ENCODE peak calls at places on chromosomes 11 and 22, in ten cellular contexts. E, O, N, A, D, H, J, L, C and K are unnamed samples.

GRCh38 chr22:20268350-20269012 is 363 bp upstream of the RTN4R start:
- DNase-seq in A (peak; percentile 25), N (no peak), E (peak; percentile 59), L (no peak), C (peak; percentile 73), O (peak; percentile 90), H (peak; percentile 59), J (peak; percentile 8), D (peak; percentile 90), K (peak; percentile 45)

GRCh38 chr22:42745118-42745517 is 24.4 kb upstream of the A4GALT start:
- DNase-seq in L (peak; percentile 82), C (no peak), A (no peak), D (no peak), O (no peak), E (no peak), N (no peak), J (no peak), H (no peak), K (no peak)

GRCh38 chr22:28544431-28544868 is 135.2 kb downstream of the TTC28 start:
- DNase-seq in E (no peak), N (no peak), A (no peak), D (no peak), L (no peak), H (peak; percentile 22), O (no peak), C (no peak), J (no peak), K (no peak)

GRCh38 chr11:59199546-59200420 is 12.9 kb downstream of the MPEG1 start:
- DNase-seq in C (no peak), A (no peak), E (peak; percentile 10), N (no peak), D (no peak), J (no peak), H (no peak), L (no peak), O (no peak), K (no peak)

GRCh38 chr11:117094776-117095175 is 3.5 kb downstream of the SIK3 start:
- DNase-seq in E (no peak), J (no peak), O (no peak), H (peak; percentile 21), D (no peak), N (no peak), A (no peak), C (no peak), L (no peak), K (no peak)

GRCh38 chr11:87097582-87097981 is 59.8 kb downstream of the TMEM135 start:
- DNase-seq in E (peak; percentile 19), C (no peak), N (no peak), O (no peak), A (no peak), H (peak; percentile 76), J (peak; percentile 19), D (peak; percentile 69), L (no peak), K (no peak)

GRCh38 chr22:24494535-24495364 is at the start of gene UPB1:
- DNase-seq in L (no peak), J (no peak), H (no peak), O (peak; percentile 80), C (peak; percentile 99), E (no peak), N (no peak), A (no peak), D (no peak), K (no peak)

GRCh38 chr22:28030442-28030841 is 111.4 kb upstream of the PITPNB start:
- DNase-seq in O (no peak), C (no peak), A (no peak), N (no peak), E (no peak), D (no peak), H (no peak), L (no peak), J (no peak), K (no peak)

GRCh38 chr11:76339217-76339616 is 41.7 kb downstream of the THAP12 start:
- DNase-seq in E (no peak), O (no peak), H (no peak), N (peak; percentile 84), J (no peak), C (no peak), A (peak; percentile 64), L (no peak), D (no peak), K (no peak)

GRCh38 chr11:106697058-106697457 is 321.2 kb downstream of the GUCY1A2 start:
- DNase-seq in O (no peak), D (no peak), L (no peak), A (no peak), H (peak; percentile 50), C (no peak), E (no peak), N (no peak), J (no peak), K (no peak)

GRCh38 chr11:57640068-57640800 is 9.5 kb downstream of the YPEL4 start:
- DNase-seq in A (no peak), E (no peak), N (no peak), H (no peak), L (no peak), D (no peak), J (no peak), O (no peak), C (no peak), K (no peak)

GRCh38 chr11:122812612-122813011 is 25.7 kb upstream of the CRTAM start:
- DNase-seq in H (no peak), C (no peak), L (no peak), O (no peak), E (no peak), N (no peak), J (no peak), A (no peak), D (no peak), K (peak; percentile 39)

GRCh38 chr11:122198291-122198983 is 82.4 kb upstream of the BLID start:
- DNase-seq in D (no peak), A (no peak), N (no peak), E (no peak), H (peak; percentile 85), O (no peak), J (no peak), C (no peak), L (no peak), K (no peak)

GRCh38 chr22:43004362-43005035 is 10.4 kb downstream of the PACSIN2 start:
- DNase-seq in A (no peak), E (no peak), J (no peak), N (no peak), L (peak; percentile 80), D (no peak), H (no peak), O (no peak), C (no peak), K (no peak)

GRCh38 chr11:112321521-112322172 is 61.0 kb upstream of the PLET1 start:
- DNase-seq in C (peak; percentile 92), J (peak; percentile 57), O (no peak), E (no peak), L (no peak), H (peak; percentile 96), N (no peak), D (no peak), A (no peak), K (no peak)

GRCh38 chr22:49971232-49972162 is 10.9 kb downstream of the PIM3 start:
- DNase-seq in D (peak; percentile 71), E (no peak), L (no peak), H (peak; percentile 49), N (peak; percentile 86), J (no peak), O (peak; percentile 98), C (peak; percentile 96), A (peak; percentile 61), K (no peak)
- H3K4me3 ChIP-seq in D (peak overlapping the region; percentile 54), E (peak overlapping the region; percentile 49), L (peak overlapping the region; percentile 32), H (peak overlapping the region; percentile 65), N (peak overlapping the region; percentile 58), J (peak overlapping the region; percentile 61), O (peak overlapping the region; percentile 33), C (peak overlapping the region; percentile 72), A (peak overlapping the region; percentile 57), K (peak overlapping the region; percentile 63)

DNA sequence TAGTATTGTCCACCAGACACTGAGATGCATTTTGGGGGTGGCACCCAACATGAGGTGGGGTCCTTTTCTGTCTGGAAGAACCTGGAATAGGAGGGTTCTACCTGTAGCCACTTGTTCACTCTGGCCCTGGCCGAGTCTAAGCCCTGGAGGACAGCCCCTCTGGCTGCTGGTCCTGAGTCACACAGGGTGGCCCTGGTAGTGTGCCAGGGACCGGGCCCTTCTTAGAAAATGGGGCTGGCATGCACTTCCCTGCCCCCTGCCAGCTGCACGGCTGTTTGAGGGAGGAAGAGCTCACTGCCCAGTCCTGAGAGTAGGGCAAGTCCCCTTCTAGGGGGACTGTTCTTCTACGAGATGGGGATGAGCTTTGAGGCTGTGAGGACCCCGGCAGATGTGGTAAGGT is 2.2 kb downstream of the PLCB3 start:
- DNase-seq in J (no peak), N (no peak), D (no peak), O (peak; percentile 42), E (no peak), H (peak; percentile 44), A (no peak), C (no peak), L (no peak), K (no peak)
- H3K27ac ChIP-seq in J (peak overlapping the region; percentile 15), N (no peak overlapping the region), D (no peak overlapping the region), O (no peak overlapping the region), E (no peak overlapping the region), H (no peak overlapping the region), A (no peak overlapping the region), C (no peak overlapping the region), L (no peak overlapping the region), K (no peak overlapping the region)

GRCh38 chr11:74699615-74700396 is 31.4 kb downstream of the CHRDL2 start:
- DNase-seq in N (no peak), L (no peak), E (no peak), H (no peak), D (no peak), C (no peak), J (no peak), A (no peak), O (no peak), K (no peak)

GRCh38 chr11:74701351-74701750 is 29.9 kb downstream of the CHRDL2 start:
- DNase-seq in J (peak; percentile 23), L (no peak), H (peak; percentile 38), N (no peak), E (no peak), O (peak; percentile 6), D (no peak), A (no peak), C (no peak), K (no peak)

GRCh38 chr11:74707182-74707581 is 24.0 kb downstream of the CHRDL2 start:
- DNase-seq in A (no peak), D (no peak), J (no peak), C (no peak), O (peak; percentile 1), N (no peak), E (no peak), L (no peak), H (no peak), K (no peak)

GRCh38 chr11:74703211-74703610 is 28.0 kb downstream of the CHRDL2 start:
- DNase-seq in A (no peak), O (peak; percentile 67), N (no peak), H (no peak), L (no peak), D (no peak), E (no peak), J (no peak), C (no peak), K (no peak)

GRCh38 chr11:74702383-74703007 is 28.7 kb downstream of the CHRDL2 start:
- DNase-seq in E (peak; percentile 50), N (peak; percentile 78), H (peak; percentile 84), J (peak; percentile 38), L (peak; percentile 54), O (peak; percentile 78), A (peak; percentile 66), D (peak; percentile 84), C (peak; percentile 69), K (peak; percentile 38)
- H3K4me3 ChIP-seq in E (no peak overlapping the region), N (no peak overlapping the region), H (no peak overlapping the region), J (no peak overlapping the region), L (no peak overlapping the region), O (no peak overlapping the region), A (no peak overlapping the region), D (no peak overlapping the region), C (no peak overlapping the region), K (no peak overlapping the region)

GRCh38 chr22:26502688-26503561 is 9.3 kb downstream of the TFIP11 start:
- DNase-seq in C (peak; percentile 62), H (peak; percentile 18), N (no peak), J (no peak), L (peak; percentile 80), O (no peak), A (no peak), E (peak; percentile 61), D (peak; percentile 59), K (peak; percentile 76)
- H3K27ac ChIP-seq in C (peak overlapping the region; percentile 28), H (no peak overlapping the region), N (peak overlapping the region; percentile 80), J (peak overlapping the region; percentile 24), L (peak overlapping the region; percentile 8), O (no peak overlapping the region), A (no peak overlapping the region), E (no peak overlapping the region), D (no peak overlapping the region), K (peak overlapping the region; percentile 27)